ENCODE peak calls at places on chromosomes 13 and 19, in ten cellular contexts. Z is H1, F is body of pancreas, P is gastrocnemius medialis, S is IMR-90, D is A549, Y is ovary, C is H54, J is stomach, I is tibial nerve. M is an unnamed sample.

GRCh38 chr13:41848435-41849255 is 112.3 kb downstream of the VWA8 start:
- DNase-seq in P (no peak), D (no peak), J (no peak), F (no peak), I (no peak), S (peak), C (no peak), Z (no peak), Y (no peak), M (no peak)

GRCh38 chr13:97134364-97135095 is 87.6 kb upstream of the MBNL2 start:
- DNase-seq in Y (no peak), J (no peak), P (no peak), Z (no peak), C (no peak), I (no peak), F (no peak), D (no peak), S (peak), M (no peak)

GRCh38 chr13:72545030-72545719 is 182.3 kb downstream of the MZT1 start:
- DNase-seq in I (no peak), D (no peak), Z (no peak), C (no peak), P (no peak), S (no peak), Y (no peak), J (no peak), F (no peak), M (no peak)

GRCh38 chr19:19342086-19343015 is 21.7 kb downstream of the MAU2 start:
- DNase-seq in Y (peak), I (no peak), S (peak), C (peak), P (peak), Z (peak), F (peak), D (peak), J (peak), M (peak)

GRCh38 chr13:20851844-20852402 is 50.6 kb downstream of the XPO4 start:
- DNase-seq in D (no peak), Z (no peak), C (no peak), I (no peak), Y (no peak), P (no peak), F (no peak), S (no peak), J (no peak), M (no peak)

GRCh38 chr13:84405286-84405685 is 523.0 kb upstream of the SLITRK1 start:
- DNase-seq in S (peak), P (no peak), D (no peak), Y (no peak), F (no peak), C (no peak), I (no peak), J (no peak), Z (no peak), M (no peak)

GRCh38 chr13:65603160-65603559 is 1627.0 kb downstream of the PCDH9 start:
- DNase-seq in S (no peak), D (no peak), I (no peak), Z (no peak), P (no peak), J (no peak), F (no peak), Y (no peak), C (no peak), M (no peak)

GRCh38 chr19:46603752-46604241 is 2.7 kb downstream of the CALM3 start:
- DNase-seq in C (no peak), S (no peak), Y (no peak), P (no peak), Z (no peak), D (no peak), J (no peak), I (no peak), F (no peak), M (peak)

GRCh38 chr13:112895521-112896465 is 73.2 kb upstream of the MCF2L start:
- DNase-seq in P (no peak), J (no peak), D (no peak), Y (no peak), I (no peak), C (no peak), Z (no peak), F (no peak), S (no peak), M (no peak)

GRCh38 chr13:41361501-41361900 is 50.4 kb downstream of the NAA16 start:
- DNase-seq in S (peak), I (no peak), J (no peak), P (no peak), F (no peak), Z (no peak), D (no peak), C (no peak), Y (no peak), M (peak)

GRCh38 chr19:13505761-13506549 is at the start of gene CACNA1A:
- DNase-seq in S (peak), P (no peak), D (no peak), J (no peak), C (no peak), Z (no peak), Y (no peak), F (peak), I (no peak), M (no peak)

GRCh38 chr19:798415-799075 is 1.3 kb downstream of the PTBP1 start:
- DNase-seq in Z (no peak), F (peak), C (no peak), S (no peak), D (no peak), I (no peak), J (no peak), P (no peak), Y (no peak), M (peak)

GRCh38 chr13:74479124-74479523 is 344.9 kb upstream of the KLF12 start:
- DNase-seq in Y (no peak), S (no peak), P (no peak), C (no peak), J (no peak), I (no peak), D (no peak), Z (no peak), F (no peak), M (no peak)

GRCh38 chr13:90321281-90321931 is 1026.1 kb upstream of the MIR17HG start:
- DNase-seq in F (no peak), I (no peak), P (no peak), S (no peak), J (no peak), C (no peak), Y (no peak), Z (no peak), D (no peak), M (no peak)

GRCh38 chr13:65470781-65471180 is 1759.4 kb downstream of the PCDH9 start:
- DNase-seq in C (no peak), I (no peak), D (no peak), Z (no peak), S (peak), Y (no peak), P (no peak), J (no peak), F (no peak), M (no peak)

GRCh38 chr19:18194554-18195238 is 1.7 kb downstream of the MPV17L2 start:
- DNase-seq in Z (no peak), J (no peak), I (no peak), C (no peak), F (peak), D (no peak), P (no peak), S (peak), Y (peak), M (peak)

GRCh38 chr13:101424381-101425155 is 8.3 kb upstream of the NALCN start:
- DNase-seq in F (peak), Y (no peak), S (peak), Z (no peak), C (no peak), D (no peak), P (no peak), J (no peak), I (no peak), M (no peak)

GRCh38 chr19:5691205-5691929 is 1.3 kb downstream of the RPL36 start:
- DNase-seq in D (peak), Z (no peak), F (peak), J (peak), S (peak), I (no peak), P (peak), C (no peak), Y (peak), M (peak)

GRCh38 chr19:13029893-13030292 is 34.6 kb downstream of the NFIX start:
- DNase-seq in P (peak), J (peak), Y (no peak), C (no peak), I (no peak), Z (no peak), D (no peak), S (no peak), F (peak), M (peak)

GRCh38 chr13:79522583-79522982 is 41.6 kb downstream of the NDFIP2 start:
- DNase-seq in P (no peak), D (no peak), S (peak), C (no peak), F (no peak), Z (no peak), I (no peak), Y (no peak), J (no peak), M (peak)

GRCh38 chr19:27794444-27795042 is 1418.4 kb downstream of the UQCRFS1 start:
- DNase-seq in Z (no peak), C (no peak), S (peak), Y (no peak), J (no peak), I (no peak), F (no peak), P (no peak), D (no peak), M (peak)

GRCh38 chr19:13986348-13986904 is 19.7 kb downstream of the RFX1 start:
- DNase-seq in J (peak), D (no peak), C (no peak), I (peak), P (peak), Z (peak), F (peak), Y (peak), S (peak), M (peak)

GRCh38 chr13:95643814-95644598 is 500 bp downstream of the DZIP1 start:
- DNase-seq in D (peak), Y (peak), Z (no peak), J (no peak), C (peak), F (peak), I (no peak), S (peak), P (no peak), M (peak)

GRCh38 chr19:30133803-30134202 is 191.8 kb downstream of the URI1 start:
- DNase-seq in Z (no peak), D (no peak), I (no peak), S (no peak), P (no peak), C (no peak), F (no peak), J (no peak), Y (no peak), M (no peak)

GRCh38 chr19:30130356-30131122 is 188.5 kb downstream of the URI1 start:
- DNase-seq in P (no peak), F (no peak), Y (no peak), I (no peak), Z (no peak), J (no peak), D (no peak), C (no peak), S (no peak), M (no peak)

GRCh38 chr19:30131246-30131645 is 189.2 kb downstream of the URI1 start:
- DNase-seq in Y (no peak), P (no peak), J (no peak), Z (no peak), F (no peak), C (no peak), D (no peak), I (no peak), S (no peak), M (no peak)

GRCh38 chr19:30131722-30132291 is 189.8 kb downstream of the URI1 start:
- DNase-seq in S (no peak), Z (no peak), Y (no peak), C (no peak), D (no peak), F (no peak), J (no peak), P (no peak), I (no peak), M (no peak)

DNA sequence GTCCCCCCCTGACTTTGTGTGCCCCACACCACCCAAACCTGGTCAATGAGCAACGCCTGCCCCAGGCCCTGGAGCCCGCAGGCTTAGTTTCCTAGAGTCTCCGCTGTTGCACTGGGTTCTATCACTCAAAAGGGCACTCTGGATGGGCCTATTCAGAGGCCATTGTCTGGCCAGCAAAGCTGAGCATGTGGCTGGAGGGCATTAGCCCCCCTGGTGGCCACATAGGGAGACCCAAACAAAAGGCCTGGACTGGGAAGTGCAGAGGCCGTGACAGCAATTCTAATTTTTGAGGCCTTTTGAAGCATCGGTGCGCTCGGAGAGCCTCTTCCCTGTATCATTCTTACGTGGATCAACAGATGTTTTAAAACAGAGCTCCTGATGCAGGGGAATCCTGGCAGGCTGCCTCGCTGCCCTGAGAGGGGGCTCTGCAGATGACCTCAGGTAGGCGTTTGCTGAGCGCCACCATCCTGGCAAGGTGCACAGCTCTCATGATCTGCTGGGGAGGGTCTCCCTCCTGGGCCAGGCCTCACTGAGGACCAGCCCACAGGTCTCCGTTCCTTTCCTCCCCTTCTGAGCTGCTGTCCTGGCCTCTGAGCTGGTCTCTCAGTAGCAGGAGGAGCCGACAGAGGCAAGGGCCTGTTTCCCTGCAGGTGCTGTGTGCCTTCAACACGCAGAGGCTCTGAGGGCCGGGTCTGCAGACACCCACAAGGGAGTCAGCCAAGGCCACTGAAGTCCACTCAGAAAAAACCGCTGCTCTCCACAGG is 190.5 kb downstream of the URI1 start:
- DNase-seq in J (no peak), Y (no peak), F (no peak), I (no peak), C (no peak), P (no peak), Z (no peak), S (no peak), D (no peak), M (no peak)
- TF ChIP-seq POLR2A in J (no peak), Y (no peak), F (no peak), I (no peak), C (no peak), P (no peak), Z (no peak), S (no peak), D (no peak), M (no peak)

GRCh38 chr19:33368074-33368864 is 5.2 kb upstream of the CEBPG start:
- DNase-seq in P (no peak), J (no peak), Z (no peak), F (no peak), D (peak), I (no peak), S (peak), Y (no peak), C (peak), M (no peak)

GRCh38 chr19:33366917-33367316 is 6.6 kb upstream of the CEBPG start:
- DNase-seq in F (no peak), Z (no peak), Y (no peak), S (no peak), J (no peak), C (no peak), I (no peak), D (no peak), P (no peak), M (no peak)

GRCh38 chr19:33365676-33366075 is 7.8 kb upstream of the CEBPG start:
- DNase-seq in Z (no peak), S (no peak), P (no peak), J (no peak), I (no peak), C (no peak), D (no peak), Y (no peak), F (no peak), M (no peak)

GRCh38 chr19:33362508-33363228 is 10.8 kb upstream of the CEBPG start:
- DNase-seq in Z (no peak), I (no peak), Y (no peak), F (no peak), S (no peak), J (no peak), C (no peak), P (no peak), D (no peak), M (no peak)

DNA sequence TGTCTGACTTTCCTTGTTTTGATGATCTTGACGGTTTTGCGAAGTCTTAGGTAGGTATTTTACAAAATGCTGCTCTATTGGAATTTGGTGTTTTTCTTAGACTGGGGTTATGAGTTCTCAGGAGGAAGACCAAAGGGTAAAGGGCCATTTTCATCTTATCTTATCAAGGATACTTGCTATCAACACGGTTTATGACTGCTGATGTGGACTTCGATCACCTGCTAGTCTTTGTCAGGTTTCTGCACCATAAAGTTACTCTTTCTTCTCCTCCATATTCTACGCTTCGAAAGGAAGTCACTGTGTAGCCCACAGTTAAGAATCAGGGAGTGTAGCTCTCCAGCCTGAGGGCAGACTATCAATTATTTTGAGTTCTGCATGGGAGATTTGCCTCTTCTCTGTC is 7.4 kb upstream of the CEBPG start:
- DNase-seq in C (no peak), Z (no peak), I (no peak), Y (no peak), P (no peak), D (no peak), J (no peak), S (no peak), F (no peak), M (no peak)
- TF ChIP-seq POLR2A in C (no peak), Z (no peak), I (no peak), Y (no peak), P (no peak), D (no peak), J (no peak), S (no peak), F (no peak), M (no peak)

GRCh38 chr19:6697291-6697690 is 23.2 kb downstream of the C3 start:
- DNase-seq in P (no peak), S (no peak), D (no peak), I (no peak), F (no peak), C (no peak), Y (no peak), J (no peak), Z (no peak), M (no peak)
- TF ChIP-seq POLR2A in P (no peak), S (no peak), D (no peak), I (no peak), F (no peak), C (no peak), Y (no peak), J (no peak), Z (no peak), M (no peak)

DNA sequence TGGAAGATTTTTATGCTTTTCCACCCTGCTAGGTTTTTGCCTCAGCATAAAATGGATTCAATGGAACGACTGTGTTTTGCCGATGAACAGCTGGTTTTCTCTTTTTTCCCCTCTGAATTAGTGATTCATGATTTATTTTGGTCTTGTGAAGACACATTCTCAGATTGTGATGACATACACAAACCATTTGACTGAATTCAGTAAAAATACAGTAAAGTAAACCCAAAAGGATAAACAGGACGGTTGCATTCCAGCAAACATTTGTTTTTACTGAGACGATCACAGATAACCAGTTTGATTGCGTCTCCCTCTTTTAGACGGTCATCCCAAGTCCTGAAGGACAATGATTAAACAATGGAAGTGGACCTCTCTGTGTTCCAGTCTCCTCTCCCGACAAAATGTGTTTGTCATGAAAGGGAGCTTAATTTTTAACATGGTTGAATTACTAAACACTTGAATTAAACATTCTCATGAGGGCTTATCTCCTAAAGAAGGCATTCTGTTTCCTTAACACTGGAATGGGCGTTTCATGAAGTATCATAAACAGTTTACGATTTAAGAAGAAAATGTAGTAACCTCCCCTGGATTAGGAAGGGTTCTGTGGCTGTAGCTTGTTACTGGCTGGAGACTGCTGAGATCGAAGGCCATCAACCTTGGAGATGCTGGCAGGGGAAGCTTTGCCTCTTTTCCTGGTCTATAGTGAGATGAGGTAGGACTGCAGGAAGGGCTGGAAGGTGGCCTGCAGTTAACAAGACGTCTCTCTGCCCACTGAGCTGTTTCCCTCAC is 457.7 kb downstream of the FGF9 start:
- DNase-seq in P (no peak), C (no peak), F (no peak), S (peak), I (no peak), D (no peak), J (no peak), Y (no peak), Z (no peak), M (no peak)
- TF ChIP-seq POLR2A in P (no peak), C (no peak), F (no peak), S (no peak), I (no peak), D (no peak), J (no peak), Y (no peak), Z (no peak), M (no peak)

DNA sequence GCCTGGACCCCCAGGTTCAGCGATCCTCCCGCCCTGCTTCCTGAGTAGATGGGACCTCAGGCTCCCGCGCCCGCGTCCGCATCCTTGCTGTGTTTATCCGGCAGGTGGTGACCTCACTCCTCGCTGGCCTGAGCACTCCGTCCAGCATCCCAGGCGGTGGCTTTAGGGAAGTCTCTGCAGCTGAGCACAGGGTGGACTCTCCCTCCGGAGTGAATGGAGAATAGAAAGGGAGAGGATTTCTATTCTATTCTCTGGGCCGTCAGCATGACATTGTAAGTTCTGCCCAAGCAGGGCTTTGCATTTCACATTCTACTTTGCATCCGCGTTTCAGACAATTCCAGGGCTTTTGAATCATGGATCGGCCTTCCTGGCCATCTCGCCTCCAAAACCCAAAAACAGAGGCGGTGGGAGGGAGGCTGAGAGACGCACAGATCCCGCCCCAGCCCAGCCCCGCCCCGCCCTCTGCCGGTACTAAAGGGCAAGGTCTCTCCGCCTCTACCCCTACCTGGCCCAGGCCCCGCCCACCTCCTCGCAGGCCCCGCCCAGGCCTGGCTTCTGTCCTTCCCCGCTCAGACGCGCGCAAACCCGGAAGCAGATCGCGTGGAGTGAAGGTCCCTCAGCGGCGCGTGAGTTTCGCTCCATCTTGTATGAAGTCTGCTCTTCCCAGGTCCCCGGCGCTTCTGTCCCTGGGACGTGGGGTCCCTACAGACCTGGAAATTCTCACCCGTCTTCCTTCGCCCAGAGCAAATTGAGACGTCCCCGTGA is at the start of gene ZNF525:
- DNase-seq in D (peak), Z (no peak), F (peak), J (peak), I (peak), S (peak), C (peak), P (peak), Y (peak), M (peak)
- TF ChIP-seq POLR2A in D (no peak), Z (no peak), F (peak), J (no peak), I (peak), S (peak), C (peak), P (no peak), Y (no peak), M (peak)

GRCh38 chr19:54473071-54473941 is at the start of gene CDC42EP5:
- DNase-seq in J (peak), D (no peak), F (peak), C (peak), Y (peak), Z (no peak), I (peak), P (peak), S (peak), M (no peak)
- TF ChIP-seq POLR2A in J (no peak), D (no peak), F (peak), C (peak), Y (peak), Z (no peak), I (peak), P (peak), S (no peak), M (no peak)

M was measured in erythroblast.